ENCODE peak calls at places on chromosomes 11 and 22, in five cellular contexts. One of them, this sample, is unnamed.

GRCh38 chr11:11037162-11037732 is 179.4 kb upstream of the ZBED5 start:
- DNase-seq in psoas muscle: no peak
- DNase-seq in mucosa of descending colon: no peak
- DNase-seq in fibroblast of mammary gland: no peak
- DNase-seq in K562: no peak
- DNase-seq in this sample: no peak

GRCh38 chr11:13009921-13010736 is 1.0 kb downstream of the RASSF10 start:
- DNase-seq in psoas muscle: peak; percentile 56
- DNase-seq in mucosa of descending colon: peak; percentile 55
- DNase-seq in fibroblast of mammary gland: peak; percentile 21
- DNase-seq in K562: no peak
- DNase-seq in this sample: peak; percentile 20

GRCh38 chr22:26610983-26611382 is 6.8 kb downstream of the CRYBB1 start:
- DNase-seq in psoas muscle: no peak
- DNase-seq in mucosa of descending colon: no peak
- DNase-seq in fibroblast of mammary gland: peak; percentile 30
- DNase-seq in K562: peak; percentile 42
- DNase-seq in this sample: no peak

GRCh38 chr11:47715082-47715669 is at the start of gene AGBL2:
- DNase-seq in psoas muscle: peak; percentile 85
- DNase-seq in mucosa of descending colon: peak; percentile 91
- DNase-seq in fibroblast of mammary gland: peak; percentile 51
- DNase-seq in K562: peak; percentile 72
- DNase-seq in this sample: peak; percentile 61

GRCh38 chr11:67006029-67006884 is 16.7 kb upstream of the SYT12 start:
- DNase-seq in psoas muscle: peak; percentile 88
- DNase-seq in mucosa of descending colon: no peak
- DNase-seq in fibroblast of mammary gland: peak; percentile 52
- DNase-seq in K562: peak; percentile 92
- DNase-seq in this sample: no peak

GRCh38 chr11:47415949-47416472 is 7.6 kb downstream of the SLC39A13 start:
- DNase-seq in psoas muscle: peak; percentile 95
- DNase-seq in mucosa of descending colon: peak; percentile 78
- DNase-seq in fibroblast of mammary gland: peak; percentile 95
- DNase-seq in K562: no peak
- DNase-seq in this sample: peak; percentile 95

GRCh38 chr11:134535029-134536025 is 123.3 kb upstream of the B3GAT1 start:
- DNase-seq in psoas muscle: peak; percentile 36
- DNase-seq in mucosa of descending colon: no peak
- DNase-seq in fibroblast of mammary gland: no peak
- DNase-seq in K562: no peak
- DNase-seq in this sample: no peak

GRCh38 chr11:92390783-92391182 is 166.2 kb downstream of the FAT3 start:
- DNase-seq in psoas muscle: no peak
- DNase-seq in mucosa of descending colon: no peak
- DNase-seq in fibroblast of mammary gland: no peak
- DNase-seq in K562: no peak
- DNase-seq in this sample: no peak

GRCh38 chr22:38172489-38173155 is 9.0 kb downstream of the PLA2G6 start:
- DNase-seq in psoas muscle: peak; percentile 77
- DNase-seq in mucosa of descending colon: peak; percentile 79
- DNase-seq in fibroblast of mammary gland: no peak
- DNase-seq in K562: no peak
- DNase-seq in this sample: peak; percentile 76

GRCh38 chr11:33912405-33913361 is 20.8 kb upstream of the LMO2 start:
- DNase-seq in psoas muscle: peak; percentile 56
- DNase-seq in mucosa of descending colon: no peak
- DNase-seq in fibroblast of mammary gland: peak; percentile 96
- DNase-seq in K562: peak; percentile 72
- DNase-seq in this sample: peak; percentile 93

GRCh38 chr11:3942956-3943497 is 87.6 kb downstream of the STIM1 start:
- DNase-seq in psoas muscle: no peak
- DNase-seq in mucosa of descending colon: no peak
- DNase-seq in fibroblast of mammary gland: peak; percentile 42
- DNase-seq in K562: no peak
- DNase-seq in this sample: peak; percentile 49

GRCh38 chr22:49182416-49182815 is 645.3 kb downstream of the BRD1 start:
- DNase-seq in psoas muscle: peak; percentile 34
- DNase-seq in mucosa of descending colon: no peak
- DNase-seq in fibroblast of mammary gland: no peak
- DNase-seq in K562: no peak
- DNase-seq in this sample: no peak

GRCh38 chr22:17964153-17964552 is 60.2 kb downstream of the MICAL3 start:
- DNase-seq in psoas muscle: no peak
- DNase-seq in mucosa of descending colon: no peak
- DNase-seq in fibroblast of mammary gland: no peak
- DNase-seq in K562: no peak
- DNase-seq in this sample: no peak

GRCh38 chr11:76808996-76809395 is 25.8 kb downstream of the TSKU start:
- DNase-seq in psoas muscle: no peak
- DNase-seq in mucosa of descending colon: no peak
- DNase-seq in fibroblast of mammary gland: no peak
- DNase-seq in K562: no peak
- DNase-seq in this sample: no peak

GRCh38 chr11:65792456-65792855 is 5.6 kb downstream of the OVOL1 start:
- DNase-seq in psoas muscle: no peak
- DNase-seq in mucosa of descending colon: no peak
- DNase-seq in fibroblast of mammary gland: no peak
- DNase-seq in K562: no peak
- DNase-seq in this sample: no peak

GRCh38 chr11:113596658-113597057 is 109.5 kb downstream of the TMPRSS5 start:
- DNase-seq in psoas muscle: no peak
- DNase-seq in mucosa of descending colon: no peak
- DNase-seq in fibroblast of mammary gland: no peak
- DNase-seq in K562: no peak
- DNase-seq in this sample: no peak

GRCh38 chr11:66619080-66619554 is 2.7 kb downstream of the RBM14 start:
- DNase-seq in psoas muscle: no peak
- DNase-seq in mucosa of descending colon: no peak
- DNase-seq in fibroblast of mammary gland: peak; percentile 58
- DNase-seq in K562: no peak
- DNase-seq in this sample: peak; percentile 88

GRCh38 chr22:30004101-30004500 is 76.2 kb upstream of the HORMAD2 start:
- DNase-seq in psoas muscle: no peak
- DNase-seq in mucosa of descending colon: no peak
- DNase-seq in fibroblast of mammary gland: no peak
- DNase-seq in K562: no peak
- DNase-seq in this sample: no peak

GRCh38 chr11:69660001-69660500 is 15.1 kb downstream of the LTO1 start:
- DNase-seq in psoas muscle: no peak
- DNase-seq in mucosa of descending colon: no peak
- DNase-seq in fibroblast of mammary gland: no peak
- DNase-seq in K562: no peak
- DNase-seq in this sample: no peak

GRCh38 chr11:93585758-93586157 is 42.6 kb upstream of the SMCO4 start:
- DNase-seq in psoas muscle: peak; percentile 60
- DNase-seq in mucosa of descending colon: no peak
- DNase-seq in fibroblast of mammary gland: peak; percentile 66
- DNase-seq in K562: no peak
- DNase-seq in this sample: peak; percentile 55

GRCh38 chr11:68312780-68313573 is 586 bp downstream of the LRP5 start:
- DNase-seq in psoas muscle: peak; percentile 68
- DNase-seq in mucosa of descending colon: peak; percentile 58
- DNase-seq in fibroblast of mammary gland: no peak
- DNase-seq in K562: peak; percentile 84
- DNase-seq in this sample: no peak

GRCh38 chr11:94926698-94927237 is 46.6 kb downstream of the CWC15 start:
- DNase-seq in psoas muscle: peak; percentile 89
- DNase-seq in mucosa of descending colon: peak; percentile 69
- DNase-seq in fibroblast of mammary gland: peak; percentile 97
- DNase-seq in K562: no peak
- DNase-seq in this sample: peak; percentile 96

GRCh38 chr22:42799462-42800405 is 57.3 kb downstream of the ARFGAP3 start:
- DNase-seq in psoas muscle: no peak
- DNase-seq in mucosa of descending colon: no peak
- DNase-seq in fibroblast of mammary gland: peak; percentile 23
- DNase-seq in K562: peak; percentile 29
- DNase-seq in this sample: no peak

GRCh38 chr11:27118371-27118770 is 77.8 kb downstream of the BBOX1 start:
- DNase-seq in psoas muscle: no peak
- DNase-seq in mucosa of descending colon: no peak
- DNase-seq in fibroblast of mammary gland: peak; percentile 37
- DNase-seq in K562: no peak
- DNase-seq in this sample: peak; percentile 49

GRCh38 chr11:19055016-19055415 is 5.5 kb downstream of the MRGPRX2 start:
- DNase-seq in psoas muscle: no peak
- DNase-seq in mucosa of descending colon: no peak
- DNase-seq in fibroblast of mammary gland: peak; percentile 17
- DNase-seq in K562: no peak
- DNase-seq in this sample: no peak

DNA sequence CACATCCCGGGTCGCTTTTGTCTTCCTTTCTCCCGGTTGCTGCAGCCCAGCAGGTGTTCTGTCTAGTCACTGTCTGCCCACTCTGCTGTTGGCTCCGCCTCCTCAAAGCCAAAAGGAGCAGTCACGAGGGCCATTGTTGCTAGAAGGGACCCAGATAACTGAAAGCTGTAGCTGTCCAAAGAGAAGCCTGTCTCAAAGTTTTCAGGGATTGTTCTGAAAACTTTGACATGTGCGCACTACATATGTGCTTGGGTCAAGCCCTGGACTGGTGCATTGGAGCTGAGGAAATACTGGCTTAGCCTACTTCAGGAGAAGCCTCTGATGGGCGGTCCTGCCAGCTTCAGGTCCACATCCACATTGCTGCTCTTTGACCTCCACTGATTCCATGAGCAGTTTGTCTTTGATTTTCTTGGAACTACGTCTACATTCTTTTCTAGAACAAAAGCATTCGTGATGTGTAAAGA is 8.8 kb upstream of the OR2AT4 start:
- DNase-seq in psoas muscle: no peak
- DNase-seq in mucosa of descending colon: no peak
- DNase-seq in fibroblast of mammary gland: no peak
- DNase-seq in K562: peak; percentile 75
- DNase-seq in this sample: no peak
- H3K4me3 ChIP-seq in psoas muscle: no peak overlapping the region
- H3K4me3 ChIP-seq in mucosa of descending colon: no peak overlapping the region
- H3K4me3 ChIP-seq in fibroblast of mammary gland: no peak overlapping the region
- H3K4me3 ChIP-seq in K562: peak overlapping the region; percentile 1
- H3K4me3 ChIP-seq in this sample: no peak overlapping the region

DNA sequence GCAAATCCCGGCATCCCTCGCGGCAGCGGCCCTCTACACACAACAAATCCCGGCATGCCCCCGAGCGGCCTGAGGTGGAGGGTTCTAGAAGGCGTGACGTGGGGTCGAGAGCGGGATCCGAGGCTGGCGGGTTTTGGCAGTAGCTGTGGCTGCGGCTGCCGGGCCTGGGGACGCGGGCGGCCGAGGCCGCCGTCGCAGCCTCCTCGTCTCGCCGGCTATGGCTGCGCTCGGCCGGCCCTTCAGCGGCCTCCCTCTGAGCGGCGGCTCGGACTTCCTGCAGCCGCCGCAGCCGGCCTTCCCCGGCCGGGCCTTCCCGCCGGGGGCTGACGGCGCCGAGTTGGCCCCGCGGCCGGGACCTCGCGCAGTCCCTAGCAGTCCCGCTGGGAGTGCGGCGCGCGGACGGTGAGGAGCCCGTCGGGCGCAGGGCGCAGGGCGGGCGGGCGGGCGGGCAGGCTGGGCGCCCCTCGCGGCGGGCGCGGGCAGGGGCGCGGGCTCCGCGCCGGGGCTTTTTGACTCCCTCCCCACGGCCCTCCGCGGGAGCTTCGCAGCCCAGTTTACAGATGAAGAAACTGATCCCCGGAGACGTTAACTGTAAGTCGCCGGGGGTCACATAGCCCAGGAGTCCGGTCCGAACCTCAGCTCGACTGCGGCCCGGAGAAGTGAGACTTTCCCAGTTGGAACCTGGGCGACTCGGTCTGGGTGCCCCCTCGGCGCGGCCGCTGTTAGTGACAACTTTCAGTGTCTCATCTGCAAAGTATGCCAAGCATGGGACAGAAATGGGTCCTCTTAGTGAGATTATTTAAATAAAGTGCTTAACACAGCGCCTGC is at the start of gene CCDC117:
- DNase-seq in psoas muscle: peak; percentile 97
- DNase-seq in mucosa of descending colon: peak; percentile 96
- DNase-seq in fibroblast of mammary gland: peak; percentile 94
- DNase-seq in K562: peak; percentile 84
- DNase-seq in this sample: peak; percentile 97
- TF ChIP-seq CTCF in psoas muscle: peak; percentile 59
- TF ChIP-seq CTCF in mucosa of descending colon: peak; percentile 27
- TF ChIP-seq CTCF in fibroblast of mammary gland: no peak
- TF ChIP-seq CTCF in K562: peak; percentile 45
- TF ChIP-seq CTCF in this sample: no peak

GRCh38 chr22:45673482-45674175 is 2.0 kb downstream of the ATXN10 start:
- DNase-seq in psoas muscle: no peak
- DNase-seq in mucosa of descending colon: no peak
- DNase-seq in fibroblast of mammary gland: no peak
- DNase-seq in K562: peak; percentile 19
- DNase-seq in this sample: no peak
- H3K4me3 ChIP-seq in psoas muscle: no peak overlapping the region
- H3K4me3 ChIP-seq in mucosa of descending colon: no peak overlapping the region
- H3K4me3 ChIP-seq in fibroblast of mammary gland: peak overlapping the region; percentile 86
- H3K4me3 ChIP-seq in K562: peak overlapping the region; percentile 70
- H3K4me3 ChIP-seq in this sample: no peak overlapping the region

DNA sequence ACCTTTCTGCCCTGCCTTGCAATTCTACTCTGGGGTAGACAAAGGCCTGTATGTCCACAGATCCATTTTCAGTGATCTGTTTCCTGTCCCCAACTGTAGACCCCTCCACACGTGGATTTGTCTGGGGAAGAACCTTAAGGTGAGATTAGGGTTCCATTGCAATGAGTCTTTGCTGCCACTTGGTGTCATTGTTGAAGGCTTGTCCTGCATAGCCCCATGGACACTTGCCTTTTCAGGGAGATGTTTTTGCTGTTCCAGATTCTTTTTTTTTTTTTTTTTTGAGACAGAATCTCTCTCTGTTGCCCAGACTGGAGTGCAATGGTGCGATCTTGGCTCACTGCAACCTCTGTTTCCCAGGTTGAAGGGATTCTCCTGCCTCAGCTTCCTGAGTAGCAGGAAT is 21.8 kb downstream of the SERPING1 start:
- DNase-seq in psoas muscle: no peak
- DNase-seq in mucosa of descending colon: no peak
- DNase-seq in fibroblast of mammary gland: no peak
- DNase-seq in K562: peak; percentile 50
- DNase-seq in this sample: no peak
- TF ChIP-seq CTCF in psoas muscle: no peak
- TF ChIP-seq CTCF in mucosa of descending colon: no peak
- TF ChIP-seq CTCF in fibroblast of mammary gland: peak; percentile 35
- TF ChIP-seq CTCF in K562: peak; percentile 47
- TF ChIP-seq CTCF in this sample: peak; percentile 28

This sample was measured in cardiac fibroblast.